ENCODE peak calls at places on chromosomes 5 and 9, in six cellular contexts. M is GM12865, H is neural crest cell, J is heart right ventricle, X is kidney, Y is fibroblast of lung. V is an unnamed sample.

GRCh38 chr5:108461628-108462367 is 79.9 kb upstream of the FBXL17 start:
- DNase-seq in M (no peak), H (no peak), J (no peak), X (no peak), Y (peak; percentile 74), V (no peak)

GRCh38 chr5:159163027-159163699 is 46.2 kb downstream of the RNF145 start:
- DNase-seq in M (no peak), H (no peak), J (no peak), X (no peak), Y (no peak), V (no peak)

GRCh38 chr5:60652206-60652605 is 47.8 kb downstream of the DEPDC1B start:
- DNase-seq in M (no peak), H (no peak), J (no peak), X (no peak), Y (peak; percentile 95), V (no peak)

GRCh38 chr5:93058309-93058708 is 522.7 kb downstream of the NR2F1-AS1 start:
- DNase-seq in M (no peak), H (no peak), J (no peak), X (no peak), Y (peak; percentile 97), V (no peak)

GRCh38 chr5:14250094-14250777 is 107.1 kb downstream of the TRIO start:
- DNase-seq in M (no peak), H (peak; percentile 40), J (peak; percentile 64), X (peak; percentile 88), Y (peak; percentile 76), V (peak; percentile 58)

GRCh38 chr9:85742630-85742928 is 825 bp upstream of the AGTPBP1 start:
- DNase-seq in M (no peak), H (no peak), J (no peak), X (no peak), Y (peak; percentile 78), V (no peak)

GRCh38 chr9:17906841-17907779 is 328.2 kb downstream of the SH3GL2 start:
- DNase-seq in M (no peak), H (no peak), J (no peak), X (peak; percentile 72), Y (no peak), V (no peak)

GRCh38 chr5:171907731-171908343 is 98.6 kb downstream of the FBXW11 start:
- DNase-seq in M (peak; percentile 71), H (peak; percentile 65), J (peak; percentile 47), X (no peak), Y (peak; percentile 80), V (no peak)

GRCh38 chr5:135481908-135482307 is 29.8 kb upstream of the TIFAB start:
- DNase-seq in M (no peak), H (no peak), J (no peak), X (no peak), Y (no peak), V (no peak)

GRCh38 chr5:65809817-65810531 is 88.0 kb downstream of the NLN start:
- DNase-seq in M (no peak), H (no peak), J (peak; percentile 53), X (no peak), Y (peak; percentile 76), V (no peak)

GRCh38 chr5:142746532-142746931 is 23.6 kb upstream of the ARHGAP26 start:
- DNase-seq in M (no peak), H (no peak), J (no peak), X (no peak), Y (no peak), V (no peak)

GRCh38 chr5:57416246-57416996 is 66.2 kb downstream of the ACTBL2 start:
- DNase-seq in M (no peak), H (no peak), J (no peak), X (no peak), Y (peak; percentile 75), V (no peak)

GRCh38 chr9:107243757-107244156 is 39.3 kb upstream of the RAD23B start:
- DNase-seq in M (peak; percentile 58), H (no peak), J (no peak), X (no peak), Y (peak; percentile 45), V (no peak)

GRCh38 chr5:60248900-60249299 is 355.4 kb upstream of the PDE4D start:
- DNase-seq in M (peak; percentile 78), H (no peak), J (peak; percentile 6), X (no peak), Y (no peak), V (no peak)

DNA sequence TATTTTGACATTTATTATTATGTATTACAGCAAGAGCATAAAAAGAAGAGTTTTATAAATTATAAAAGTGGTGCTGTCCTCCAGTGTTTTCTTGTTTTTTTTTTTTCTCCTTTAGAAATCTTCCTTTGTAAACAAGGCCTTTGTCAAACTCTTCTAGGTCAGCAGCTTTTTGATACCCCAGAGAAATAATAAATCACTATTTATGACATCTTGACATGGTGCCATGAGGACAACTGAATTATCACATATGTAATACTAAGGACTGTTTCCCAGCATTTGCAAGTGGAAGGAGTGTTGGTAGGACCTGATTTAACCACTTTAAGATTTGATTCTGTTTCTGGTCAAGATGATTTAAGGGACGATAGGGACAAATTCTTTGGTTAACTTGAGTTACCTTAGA is 4.6 kb downstream of the SMARCA2 start:
- DNase-seq in M (no peak), H (no peak), J (no peak), X (no peak), Y (no peak), V (no peak)
- TF ChIP-seq CTCF in M (no peak), H (no peak), J (no peak), X (no peak), Y (no peak), V (no peak)

DNA sequence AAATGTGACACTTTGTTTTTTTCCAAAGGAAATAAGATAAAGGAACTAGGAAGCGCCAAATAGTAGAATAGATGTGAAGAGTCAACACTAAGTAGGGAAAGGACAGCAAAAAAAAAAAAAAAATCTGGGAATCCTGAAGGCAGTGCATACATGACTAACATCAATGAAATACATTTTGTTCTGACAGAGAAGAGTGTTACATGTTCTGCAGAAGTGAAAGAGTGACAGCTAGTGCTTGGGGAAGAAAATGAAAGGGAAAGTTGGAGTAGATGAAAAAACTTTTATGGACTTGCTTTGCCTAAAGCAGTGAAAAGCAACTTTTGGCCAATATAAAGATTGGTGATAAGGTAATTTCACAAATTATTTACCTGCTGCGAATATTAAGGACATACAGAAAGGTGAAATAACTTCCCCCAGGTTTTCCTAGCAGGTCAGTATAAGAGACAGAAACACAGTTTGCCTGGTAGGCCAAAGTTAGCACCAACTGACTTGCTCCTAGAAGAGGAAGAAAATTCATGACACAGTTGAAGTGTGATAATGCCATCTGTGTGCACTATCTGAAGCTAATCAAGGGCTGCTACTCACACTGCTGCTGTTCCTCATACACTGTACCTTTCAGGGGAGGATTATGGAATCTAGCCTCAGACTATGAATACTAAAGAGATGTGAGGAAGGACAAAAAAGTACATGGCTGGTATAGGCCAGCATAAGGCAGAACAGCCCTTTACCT is 38.6 kb downstream of the RANBP6 start:
- DNase-seq in M (peak; percentile 28), H (no peak), J (no peak), X (no peak), Y (peak; percentile 31), V (no peak)
- TF ChIP-seq CTCF in M (peak; percentile 8), H (no peak), J (no peak), X (peak; percentile 38), Y (no peak), V (no peak)

DNA sequence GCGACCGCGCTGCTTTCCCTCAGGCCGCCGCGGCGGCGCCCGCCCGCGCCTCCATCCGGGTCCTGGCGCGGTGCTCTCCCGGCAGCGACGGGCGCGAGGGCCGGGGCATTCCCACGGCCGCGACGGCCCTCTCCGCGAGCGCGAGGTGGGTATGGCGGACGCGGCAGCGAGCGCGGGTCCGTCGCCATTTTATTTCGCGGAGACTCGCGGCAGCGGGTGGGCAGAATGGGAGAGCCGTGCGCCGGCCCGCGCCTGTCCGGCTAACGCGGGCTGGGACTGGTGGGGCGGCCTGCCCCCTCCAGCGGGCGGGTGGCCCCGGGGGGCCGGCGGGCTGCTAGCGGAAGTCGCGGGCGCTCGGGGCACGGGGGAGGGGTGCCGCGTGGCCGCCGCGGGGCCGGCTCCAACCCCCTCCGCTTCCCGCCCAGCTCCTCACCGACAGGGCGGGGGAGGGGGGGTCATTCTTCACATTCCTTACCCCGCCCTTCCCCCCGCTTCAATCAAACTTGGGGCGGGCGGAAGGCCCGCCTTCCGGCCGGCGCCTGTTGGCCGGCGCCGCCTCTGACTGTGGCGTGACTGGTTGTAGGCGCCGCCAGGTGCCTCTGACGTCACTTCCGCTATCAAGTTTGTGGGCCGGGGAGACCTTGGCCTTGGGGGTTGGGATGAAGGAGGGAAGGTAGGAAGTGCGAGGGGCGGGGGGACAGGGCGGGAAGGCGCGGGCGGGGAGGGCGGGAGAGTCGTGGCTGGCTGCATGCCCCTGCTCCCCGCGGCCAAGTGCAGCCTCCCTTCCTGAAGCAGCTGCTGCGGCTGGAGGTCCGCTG is 82.2 kb downstream of the PTPDC1 start:
- DNase-seq in M (peak; percentile 99), H (peak; percentile 91), J (peak; percentile 99), X (peak; percentile 99), Y (peak; percentile 100), V (peak; percentile 97)
- TF ChIP-seq CTCF in M (no peak), H (peak; percentile 26), J (no peak), X (no peak), Y (no peak), V (no peak)

DNA sequence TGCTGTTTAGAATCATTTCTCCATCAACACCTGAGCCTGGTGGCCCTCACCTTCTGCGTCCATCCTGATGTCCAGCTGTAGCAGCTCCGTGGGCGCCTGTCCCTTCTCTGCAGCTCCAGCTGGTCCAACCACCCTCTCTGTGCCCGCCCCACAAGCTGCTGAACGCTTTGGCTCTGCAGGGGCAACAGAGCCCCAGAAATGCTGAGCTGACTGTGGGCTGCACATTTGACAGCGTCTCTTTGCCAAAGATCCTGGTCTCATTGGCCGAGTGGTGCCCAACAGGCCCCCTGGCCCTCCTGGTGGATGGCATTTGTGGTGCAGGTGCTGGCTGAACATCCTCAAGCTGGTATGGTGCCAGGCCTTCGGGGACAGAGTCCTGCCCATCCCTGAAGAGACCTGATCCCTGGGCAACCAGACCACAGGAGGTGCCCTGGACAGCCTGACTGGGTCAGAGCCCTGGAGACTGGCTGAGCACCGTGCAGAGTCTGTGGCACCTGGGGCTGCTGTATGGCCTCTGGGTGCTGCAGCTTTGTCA is 25.3 kb upstream of the CEP72 start:
- DNase-seq in M (no peak), H (no peak), J (no peak), X (no peak), Y (no peak), V (no peak)
- TF ChIP-seq CTCF in M (no peak), H (no peak), J (no peak), X (no peak), Y (no peak), V (no peak)

GRCh38 chr5:34656001-34656699 is at the start of gene RAI14:
- DNase-seq in M (peak; percentile 59), H (peak; percentile 58), J (peak; percentile 79), X (peak; percentile 94), Y (peak; percentile 81), V (peak; percentile 89)

GRCh38 chr5:34659168-34659567 is 3.0 kb downstream of the RAI14 start:
- DNase-seq in M (no peak), H (no peak), J (no peak), X (no peak), Y (no peak), V (no peak)

GRCh38 chr5:34656700-34657549 is 797 bp downstream of the RAI14 start:
- DNase-seq in M (no peak), H (peak; percentile 18), J (peak; percentile 22), X (peak; percentile 78), Y (no peak), V (peak; percentile 49)

GRCh38 chr5:34657550-34657921 is 1.4 kb downstream of the RAI14 start:
- DNase-seq in M (no peak), H (peak; percentile 22), J (peak; percentile 16), X (peak; percentile 70), Y (peak; percentile 54), V (no peak)

DNA sequence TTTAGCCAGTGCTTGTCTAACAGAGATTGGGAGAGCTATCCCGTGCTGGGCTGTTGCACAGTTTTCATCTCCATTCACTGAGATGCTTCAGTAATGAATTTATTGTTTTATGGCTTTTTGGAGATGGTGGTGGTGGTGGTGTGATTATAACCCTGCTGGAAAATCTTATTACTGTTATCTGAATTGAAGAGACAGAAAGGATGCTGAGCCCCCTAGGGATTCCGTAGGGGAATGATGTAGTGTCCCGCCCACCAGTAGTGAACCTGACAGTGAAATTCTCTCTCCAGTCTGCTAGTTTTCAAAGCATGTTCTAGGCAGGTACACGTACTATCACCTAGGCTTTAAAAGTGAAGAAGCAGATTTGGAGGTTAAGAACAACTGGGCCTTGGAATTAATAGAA is 1.9 kb downstream of the RAI14 start:
- DNase-seq in M (no peak), H (no peak), J (no peak), X (no peak), Y (no peak), V (no peak)
- TF ChIP-seq CTCF in M (no peak), H (peak; percentile 31), J (no peak), X (no peak), Y (peak; percentile 31), V (no peak)